ENCODE peak calls at places on chromosomes 7 and 10, in nine cellular contexts. K is endothelial cell; A is iris pigment epithelial cell; W is choroid plexus epithelial cell; Q is naive B cell; C is mucosa of descending colon; X is stimulated activated CD8-positive, alpha-beta memory T cell treated with anti-CD3 and anti-CD28 coated beads, Interleukin-15, amount 100 ng/mL, for 48 hours; E is mammary epithelial cell; T is ovary. V is an unnamed sample.

GRCh38 chr10:50512743-50513416 is 110.9 kb downstream of the SGMS1 start:
- DNase-seq in K (no peak), A (no peak), W (no peak), Q (no peak), C (no peak), X (no peak), E (no peak), T (no peak), V (no peak)

GRCh38 chr7:98238076-98238475 is 14.0 kb downstream of the TECPR1 start:
- DNase-seq in K (no peak), A (no peak), W (no peak), Q (no peak), C (no peak), X (no peak), E (no peak), T (no peak), V (no peak)

GRCh38 chr7:47416454-47417121 is 165.3 kb downstream of the TNS3 start:
- DNase-seq in K (no peak), A (peak), W (no peak), Q (no peak), C (no peak), X (no peak), E (no peak), T (no peak), V (no peak)

GRCh38 chr10:62059424-62059913 is 158.0 kb downstream of the ARID5B start:
- DNase-seq in K (no peak), A (no peak), W (no peak), Q (no peak), C (no peak), X (no peak), E (no peak), T (no peak), V (peak)

GRCh38 chr7:20737840-20738448 is 48.7 kb downstream of the SP8 start:
- DNase-seq in K (no peak), A (no peak), W (no peak), Q (no peak), C (no peak), X (no peak), E (no peak), T (no peak), V (no peak)

GRCh38 chr7:108456845-108457540 is 757 bp upstream of the NRCAM start:
- DNase-seq in K (no peak), A (no peak), W (no peak), Q (no peak), C (no peak), X (no peak), E (no peak), T (no peak), V (no peak)

GRCh38 chr10:90871279-90871760 is 454 bp upstream of the RPP30 start:
- DNase-seq in K (peak), A (peak), W (peak), Q (peak), C (no peak), X (no peak), E (peak), T (peak), V (no peak)

GRCh38 chr7:2477447-2478386 is 1.5 kb upstream of the GRIFIN start:
- DNase-seq in K (peak), A (peak), W (peak), Q (peak), C (peak), X (peak), E (peak), T (no peak), V (peak)

GRCh38 chr7:64947252-64948000 is 43.4 kb downstream of the ZNF117 start:
- DNase-seq in K (peak), A (no peak), W (no peak), Q (no peak), C (no peak), X (no peak), E (no peak), T (peak), V (no peak)

GRCh38 chr10:99276848-99277486 is 41.3 kb upstream of the HPSE2 start:
- DNase-seq in K (no peak), A (peak), W (peak), Q (no peak), C (no peak), X (no peak), E (no peak), T (no peak), V (peak)

GRCh38 chr10:127556911-127557310 is 7.8 kb downstream of the NPS start:
- DNase-seq in K (peak), A (peak), W (peak), Q (no peak), C (no peak), X (no peak), E (peak), T (peak), V (no peak)